ENCODE peak calls at places on chromosome 21, in four cellular contexts. One of them, this sample, is unnamed.
A peak's percentile ranks its signal among the peaks of the same experiment; 100 is the strongest.

GRCh38 chr21:32192291-32192690 is 86.6 kb downstream of the MIS18A start:
- DNase-seq in HepG2: no peak
- DNase-seq in WTC11: no peak
- DNase-seq in A549: no peak
- DNase-seq in this sample: no peak

GRCh38 chr21:42799516-42799915 is 79.8 kb downstream of the WDR4 start:
- DNase-seq in HepG2: no peak
- DNase-seq in A549: no peak
- DNase-seq in WTC11: no peak
- DNase-seq in this sample: no peak

GRCh38 chr21:29233611-29234540 is 64.8 kb upstream of the BACH1 start:
- DNase-seq in HepG2: no peak
- DNase-seq in WTC11: no peak
- DNase-seq in A549: no peak
- DNase-seq in this sample: no peak

GRCh38 chr21:25563399-25564116 is 43.7 kb downstream of the MRPL39 start:
- DNase-seq in A549: no peak
- DNase-seq in HepG2: no peak
- DNase-seq in WTC11: no peak
- DNase-seq in this sample: no peak

GRCh38 chr21:27157097-27157496 is 190.2 kb upstream of the ADAMTS5 start:
- DNase-seq in A549: no peak
- DNase-seq in WTC11: no peak
- DNase-seq in HepG2: no peak
- DNase-seq in this sample: no peak

GRCh38 chr21:29987762-29988161 is 48.0 kb upstream of the GRIK1 start:
- DNase-seq in A549: no peak
- DNase-seq in WTC11: no peak
- DNase-seq in HepG2: no peak
- DNase-seq in this sample: peak; percentile 32

GRCh38 chr21:36235058-36235582 is 78.5 kb downstream of the DOP1B start:
- DNase-seq in WTC11: no peak
- DNase-seq in A549: no peak
- DNase-seq in HepG2: peak; percentile 95
- DNase-seq in this sample: no peak

GRCh38 chr21:18603246-18603645 is 199.7 kb upstream of the TMPRSS15 start:
- DNase-seq in WTC11: no peak
- DNase-seq in HepG2: no peak
- DNase-seq in A549: no peak
- DNase-seq in this sample: no peak

GRCh38 chr21:32367158-32367557 is 25.7 kb downstream of the URB1 start:
- DNase-seq in HepG2: no peak
- DNase-seq in WTC11: no peak
- DNase-seq in A549: no peak
- DNase-seq in this sample: no peak

GRCh38 chr21:31538821-31539220 is 120.7 kb upstream of the SOD1 start:
- DNase-seq in A549: no peak
- DNase-seq in WTC11: no peak
- DNase-seq in HepG2: no peak
- DNase-seq in this sample: no peak

GRCh38 chr21:19684328-19684727 is 1280.7 kb upstream of the TMPRSS15 start:
- DNase-seq in WTC11: no peak
- DNase-seq in HepG2: no peak
- DNase-seq in A549: no peak
- DNase-seq in this sample: no peak

GRCh38 chr21:35933466-35933865 is 126.9 kb downstream of the SETD4 start:
- DNase-seq in HepG2: no peak
- DNase-seq in WTC11: no peak
- DNase-seq in A549: no peak
- DNase-seq in this sample: no peak

GRCh38 chr21:24224411-24224810 is 1382.9 kb downstream of the MRPL39 start:
- DNase-seq in WTC11: no peak
- DNase-seq in A549: no peak
- DNase-seq in HepG2: no peak
- DNase-seq in this sample: no peak

GRCh38 chr21:28793043-28793442 is 199.6 kb downstream of the LTN1 start:
- DNase-seq in HepG2: no peak
- DNase-seq in A549: no peak
- DNase-seq in WTC11: no peak
- DNase-seq in this sample: no peak

GRCh38 chr21:19864456-19864855 is 1133.8 kb upstream of the NCAM2 start:
- DNase-seq in HepG2: no peak
- DNase-seq in A549: no peak
- DNase-seq in WTC11: no peak
- DNase-seq in this sample: no peak

GRCh38 chr21:33042812-33043211 is 17.1 kb downstream of the OLIG2 start:
- DNase-seq in HepG2: no peak
- DNase-seq in WTC11: no peak
- DNase-seq in A549: peak; percentile 8
- DNase-seq in this sample: no peak

GRCh38 chr21:14533555-14534400 is 12.3 kb downstream of the SAMSN1 start:
- DNase-seq in HepG2: no peak
- DNase-seq in A549: peak; percentile 8
- DNase-seq in WTC11: no peak
- DNase-seq in this sample: peak; percentile 19

GRCh38 chr21:31181089-31181757 is 142.9 kb upstream of the KRTAP19-8 start:
- DNase-seq in HepG2: no peak
- DNase-seq in WTC11: no peak
- DNase-seq in A549: no peak
- DNase-seq in this sample: no peak

GRCh38 chr21:29719561-29719960 is 220.2 kb downstream of the GRIK1 start:
- DNase-seq in A549: no peak
- DNase-seq in HepG2: no peak
- DNase-seq in WTC11: no peak
- DNase-seq in this sample: no peak

GRCh38 chr21:44392916-44393315 is 39.5 kb downstream of the TRPM2 start:
- DNase-seq in A549: no peak
- DNase-seq in WTC11: no peak
- DNase-seq in HepG2: no peak
- DNase-seq in this sample: no peak

GRCh38 chr21:44394733-44395132 is 41.3 kb downstream of the TRPM2 start:
- DNase-seq in HepG2: no peak
- DNase-seq in A549: no peak
- DNase-seq in WTC11: no peak
- DNase-seq in this sample: no peak

GRCh38 chr21:44392185-44392584 is 38.8 kb downstream of the TRPM2 start:
- DNase-seq in A549: no peak
- DNase-seq in HepG2: no peak
- DNase-seq in WTC11: no peak
- DNase-seq in this sample: no peak

GRCh38 chr21:44397431-44398031 is 44.1 kb downstream of the TRPM2 start:
- DNase-seq in HepG2: no peak
- DNase-seq in A549: no peak
- DNase-seq in WTC11: no peak
- DNase-seq in this sample: no peak

DNA sequence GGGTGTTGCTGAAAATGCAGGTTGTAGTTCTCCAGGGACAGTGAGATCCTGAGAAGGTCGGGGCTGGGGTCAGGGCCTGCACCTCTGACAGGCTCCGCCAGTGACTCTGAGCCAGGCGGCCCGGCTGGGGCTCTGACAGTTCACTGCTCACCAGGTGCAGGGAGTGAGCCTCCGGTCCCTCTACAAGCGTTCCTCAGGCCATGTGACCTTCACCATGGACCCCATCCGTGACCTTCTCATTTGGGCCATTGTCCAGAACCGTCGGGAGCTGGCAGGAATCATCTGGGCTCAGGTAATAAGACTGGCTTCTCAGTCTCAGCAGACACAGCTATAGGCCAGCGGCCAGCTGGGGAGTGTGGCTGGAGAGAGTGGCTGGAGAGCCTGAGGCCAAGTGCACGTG is 41.8 kb downstream of the TRPM2 start:
- DNase-seq in HepG2: no peak
- DNase-seq in A549: no peak
- DNase-seq in WTC11: no peak
- DNase-seq in this sample: no peak
- TF ChIP-seq ESRRA in HepG2: no peak
- TF ChIP-seq ESRRA in A549: no peak
- TF ChIP-seq ESRRA in WTC11: no peak
- TF ChIP-seq ESRRA in this sample: no peak

GRCh38 chr21:17370263-17370662 is 142.6 kb upstream of the CXADR start:
- DNase-seq in WTC11: no peak
- DNase-seq in HepG2: no peak
- DNase-seq in A549: no peak
- DNase-seq in this sample: no peak

GRCh38 chr21:17370750-17371325 is 142.0 kb upstream of the CXADR start:
- DNase-seq in HepG2: no peak
- DNase-seq in A549: no peak
- DNase-seq in WTC11: no peak
- DNase-seq in this sample: no peak

GRCh38 chr21:17372200-17372599 is 140.6 kb upstream of the CXADR start:
- DNase-seq in A549: no peak
- DNase-seq in WTC11: no peak
- DNase-seq in HepG2: no peak
- DNase-seq in this sample: no peak

GRCh38 chr21:17368748-17369363 is 144.0 kb upstream of the CXADR start:
- DNase-seq in HepG2: peak; percentile 72
- DNase-seq in A549: no peak
- DNase-seq in WTC11: no peak
- DNase-seq in this sample: no peak

DNA sequence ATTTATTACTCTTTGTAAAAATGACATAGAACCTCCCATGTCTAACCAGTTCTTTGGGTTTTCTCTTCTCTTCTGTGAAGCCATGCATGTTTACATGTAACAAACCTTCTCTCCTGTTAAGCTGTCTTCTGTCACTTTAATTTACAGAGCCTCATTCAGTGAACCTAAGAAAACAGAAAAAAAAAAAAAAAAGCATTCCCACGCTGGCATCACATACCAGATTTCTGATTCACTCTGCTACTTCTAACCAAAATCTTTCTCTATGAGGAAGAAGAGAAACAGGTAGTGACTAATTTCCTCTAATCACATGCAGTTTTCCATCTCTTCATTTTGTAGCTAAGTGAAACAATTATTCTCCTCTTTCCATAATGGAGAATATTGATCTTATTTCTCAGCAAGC is 141.4 kb upstream of the CXADR start:
- DNase-seq in HepG2: no peak
- DNase-seq in A549: no peak
- DNase-seq in WTC11: no peak
- DNase-seq in this sample: no peak
- TF ChIP-seq ESRRA in HepG2: no peak
- TF ChIP-seq ESRRA in A549: no peak
- TF ChIP-seq ESRRA in WTC11: no peak
- TF ChIP-seq ESRRA in this sample: no peak

GRCh38 chr21:45872902-45873301 is 108.7 kb upstream of the COL6A1 start:
- DNase-seq in WTC11: no peak
- DNase-seq in HepG2: no peak
- DNase-seq in A549: no peak
- DNase-seq in this sample: no peak

GRCh38 chr21:45873866-45874265 is 107.7 kb upstream of the COL6A1 start:
- DNase-seq in WTC11: no peak
- DNase-seq in HepG2: no peak
- DNase-seq in A549: no peak
- DNase-seq in this sample: no peak

GRCh38 chr21:45872471-45872870 is 109.1 kb upstream of the COL6A1 start:
- DNase-seq in HepG2: no peak
- DNase-seq in WTC11: no peak
- DNase-seq in A549: no peak
- DNase-seq in this sample: no peak

GRCh38 chr21:45874716-45875415 is 106.7 kb upstream of the COL6A1 start:
- DNase-seq in A549: no peak
- DNase-seq in HepG2: peak; percentile 9
- DNase-seq in WTC11: no peak
- DNase-seq in this sample: no peak

DNA sequence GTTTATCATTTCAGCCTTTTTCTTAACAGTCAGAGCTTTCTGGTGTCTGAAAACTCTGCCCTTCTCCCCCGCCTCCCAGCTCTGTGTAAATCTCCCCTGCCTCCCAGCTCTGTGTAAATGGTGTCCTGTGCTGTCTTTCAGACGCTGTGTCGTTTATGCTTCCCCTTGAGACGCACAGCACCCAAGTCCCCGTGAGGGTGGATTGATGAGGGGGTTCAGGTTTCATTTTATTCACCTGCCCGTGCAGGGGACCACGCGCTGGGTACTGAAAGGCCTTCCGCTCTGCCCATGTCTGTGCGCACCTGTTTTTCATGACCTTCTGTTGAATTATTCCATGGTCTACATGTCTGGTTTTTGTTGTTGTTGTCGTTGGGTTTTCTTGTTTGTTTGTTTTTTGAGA is 108.2 kb upstream of the COL6A1 start:
- DNase-seq in A549: no peak
- DNase-seq in WTC11: no peak
- DNase-seq in HepG2: no peak
- DNase-seq in this sample: no peak
- TF ChIP-seq ESRRA in A549: no peak
- TF ChIP-seq ESRRA in WTC11: no peak
- TF ChIP-seq ESRRA in HepG2: no peak
- TF ChIP-seq ESRRA in this sample: no peak

GRCh38 chr21:34189506-34189905 is 116.1 kb downstream of the MRPS6 start:
- DNase-seq in WTC11: no peak
- DNase-seq in HepG2: no peak
- DNase-seq in A549: no peak
- DNase-seq in this sample: no peak
- TF ChIP-seq ESRRA in WTC11: no peak
- TF ChIP-seq ESRRA in HepG2: no peak
- TF ChIP-seq ESRRA in A549: no peak
- TF ChIP-seq ESRRA in this sample: no peak

GRCh38 chr21:44854664-44855446 is 18.6 kb downstream of the PTTG1IP start:
- DNase-seq in HepG2: no peak
- DNase-seq in A549: no peak
- DNase-seq in WTC11: no peak
- DNase-seq in this sample: peak; percentile 87
- TF ChIP-seq ESRRA in HepG2: no peak
- TF ChIP-seq ESRRA in A549: no peak
- TF ChIP-seq ESRRA in WTC11: no peak
- TF ChIP-seq ESRRA in this sample: peak; percentile 77

DNA sequence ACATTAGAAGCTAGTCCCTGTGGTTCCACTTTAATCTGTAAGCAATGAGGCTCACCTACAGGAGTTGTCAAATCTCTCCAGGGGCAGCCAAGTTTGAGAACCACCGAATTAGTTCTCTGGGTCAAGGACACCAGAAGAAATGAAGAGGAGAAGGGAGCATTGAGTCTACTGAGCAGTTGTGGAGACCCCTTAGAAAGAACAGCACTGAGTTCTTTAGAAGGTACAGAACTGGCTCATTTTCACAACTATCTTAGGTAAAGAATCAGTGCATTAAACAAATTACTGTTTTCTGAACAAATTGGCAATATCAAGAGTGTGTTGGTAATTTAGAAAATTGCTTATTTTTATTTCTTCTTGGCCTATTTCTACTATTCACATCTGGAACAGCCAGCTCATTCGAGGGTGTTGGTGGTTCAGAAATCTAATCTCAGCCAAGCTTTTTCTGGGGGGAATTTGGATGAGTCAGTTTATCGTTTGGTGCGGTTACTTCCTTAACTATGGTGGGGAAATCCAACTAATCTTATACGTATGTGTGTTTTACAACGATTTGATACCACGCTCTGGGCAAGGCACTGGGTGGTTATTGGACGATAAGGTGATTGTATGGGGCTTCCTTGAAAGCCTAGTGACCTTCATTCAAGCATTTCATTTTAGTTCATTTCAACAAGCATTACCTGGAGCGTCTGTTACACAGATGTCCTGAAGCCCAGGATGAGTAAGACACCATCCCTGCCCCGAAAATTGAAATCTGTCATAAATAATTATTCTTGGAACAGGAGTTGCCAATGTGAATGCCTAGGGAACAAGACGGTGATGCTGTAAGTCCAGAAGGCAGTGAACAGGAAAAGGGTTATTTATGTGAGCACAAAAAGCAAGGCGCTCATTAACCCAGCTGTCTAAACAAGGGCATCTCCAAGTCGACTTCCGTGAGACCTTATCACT is 52.0 kb upstream of the TMPRSS2 start:
- DNase-seq in HepG2: no peak
- DNase-seq in A549: no peak
- DNase-seq in WTC11: no peak
- DNase-seq in this sample: no peak
- TF ChIP-seq ESRRA in HepG2: no peak
- TF ChIP-seq ESRRA in A549: no peak
- TF ChIP-seq ESRRA in WTC11: no peak
- TF ChIP-seq ESRRA in this sample: no peak

This sample was measured in K562.